ENCODE peak calls at places on chromosomes 13 and 19, in six cellular contexts. One of them, this sample, is unnamed.

GRCh38 chr13:61664821-61665705 is 249.4 kb upstream of the PCDH20 start:
- DNase-seq in lower leg skin: no peak
- DNase-seq in HepG2: peak; percentile 90
- DNase-seq in heart left ventricle: no peak
- DNase-seq in stomach: peak; percentile 61
- DNase-seq in A549: no peak
- DNase-seq in this sample: peak; percentile 49

GRCh38 chr13:24630851-24631341 is 49.3 kb upstream of the ATP12A start:
- DNase-seq in heart left ventricle: no peak
- DNase-seq in stomach: peak; percentile 34
- DNase-seq in HepG2: no peak
- DNase-seq in A549: no peak
- DNase-seq in lower leg skin: no peak
- DNase-seq in this sample: no peak

GRCh38 chr19:31531326-31531725 is 182.1 kb upstream of the TSHZ3 start:
- DNase-seq in stomach: no peak
- DNase-seq in HepG2: no peak
- DNase-seq in lower leg skin: no peak
- DNase-seq in A549: no peak
- DNase-seq in heart left ventricle: no peak
- DNase-seq in this sample: no peak

GRCh38 chr13:114107686-114108081 is 24.7 kb downstream of the RASA3 start:
- DNase-seq in heart left ventricle: peak; percentile 68
- DNase-seq in lower leg skin: no peak
- DNase-seq in A549: no peak
- DNase-seq in stomach: no peak
- DNase-seq in HepG2: no peak
- DNase-seq in this sample: peak; percentile 71

GRCh38 chr13:75685239-75685697 is 49.1 kb downstream of the LMO7 start:
- DNase-seq in HepG2: peak; percentile 42
- DNase-seq in heart left ventricle: no peak
- DNase-seq in lower leg skin: no peak
- DNase-seq in A549: no peak
- DNase-seq in stomach: no peak
- DNase-seq in this sample: no peak

GRCh38 chr19:49808762-49809154 is 4.3 kb downstream of the FUZ start:
- DNase-seq in lower leg skin: peak; percentile 92
- DNase-seq in heart left ventricle: peak; percentile 97
- DNase-seq in HepG2: peak; percentile 59
- DNase-seq in stomach: peak; percentile 96
- DNase-seq in A549: peak; percentile 88
- DNase-seq in this sample: peak; percentile 96

GRCh38 chr13:113932060-113932459 is 41.8 kb downstream of the C13orf46 start:
- DNase-seq in A549: no peak
- DNase-seq in heart left ventricle: no peak
- DNase-seq in lower leg skin: no peak
- DNase-seq in stomach: peak; percentile 5
- DNase-seq in HepG2: no peak
- DNase-seq in this sample: peak; percentile 6

GRCh38 chr19:29683009-29683408 is 17.7 kb downstream of the PLEKHF1 start:
- DNase-seq in A549: no peak
- DNase-seq in heart left ventricle: peak; percentile 7
- DNase-seq in stomach: no peak
- DNase-seq in lower leg skin: no peak
- DNase-seq in HepG2: peak; percentile 15
- DNase-seq in this sample: no peak

GRCh38 chr19:33580026-33580644 is 41.6 kb upstream of the CHST8 start:
- DNase-seq in HepG2: peak; percentile 20
- DNase-seq in stomach: peak; percentile 40
- DNase-seq in lower leg skin: no peak
- DNase-seq in A549: no peak
- DNase-seq in heart left ventricle: no peak
- DNase-seq in this sample: peak; percentile 52

GRCh38 chr13:25291691-25292090 is 4.4 kb upstream of the MTMR6 start:
- DNase-seq in HepG2: no peak
- DNase-seq in heart left ventricle: no peak
- DNase-seq in stomach: no peak
- DNase-seq in A549: no peak
- DNase-seq in lower leg skin: no peak
- DNase-seq in this sample: no peak

DNA sequence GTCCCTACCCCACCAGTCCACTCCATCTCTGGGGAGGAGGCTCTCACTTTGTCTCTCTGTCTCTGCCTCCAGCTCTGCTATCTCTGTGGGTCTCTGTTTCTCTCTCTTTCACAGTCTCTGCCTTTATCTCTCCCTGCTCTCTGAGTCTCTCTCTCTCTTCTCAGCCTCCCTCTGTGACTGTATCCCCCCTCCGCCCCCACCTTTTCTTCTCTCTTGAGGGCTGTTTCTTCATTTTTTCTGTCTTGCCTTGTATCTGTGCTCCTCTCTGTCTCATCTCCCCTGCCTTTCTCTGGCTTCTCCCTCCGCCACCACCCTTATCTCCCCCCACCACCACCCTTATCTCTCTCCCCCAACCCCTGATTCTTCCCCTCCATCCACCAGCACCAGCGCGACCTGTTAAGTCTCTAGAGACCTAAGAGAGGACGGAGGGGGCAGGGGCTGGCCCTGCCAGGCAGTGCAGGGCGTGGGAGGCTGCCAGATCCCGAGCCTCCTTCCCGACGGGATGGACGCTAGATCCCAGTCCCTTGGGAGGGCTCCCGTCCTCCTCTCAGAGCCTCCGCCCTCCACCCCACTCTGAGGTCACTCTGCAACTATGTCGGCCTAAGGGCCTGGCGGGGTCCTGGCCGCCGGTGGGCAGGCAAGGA is 1.0 kb downstream of the AXL start:
- DNase-seq in lower leg skin: no peak
- DNase-seq in heart left ventricle: peak; percentile 76
- DNase-seq in HepG2: no peak
- DNase-seq in stomach: no peak
- DNase-seq in A549: no peak
- DNase-seq in this sample: no peak
- TF ChIP-seq POLR2A in lower leg skin: no peak
- TF ChIP-seq POLR2A in heart left ventricle: no peak
- TF ChIP-seq POLR2A in HepG2: no peak
- TF ChIP-seq POLR2A in stomach: no peak
- TF ChIP-seq POLR2A in A549: no peak
- TF ChIP-seq POLR2A in this sample: no peak

GRCh38 chr19:44757735-44758505 is 9.4 kb downstream of the BCL3 start:
- DNase-seq in heart left ventricle: peak; percentile 92
- DNase-seq in HepG2: no peak
- DNase-seq in A549: no peak
- DNase-seq in stomach: peak; percentile 61
- DNase-seq in lower leg skin: no peak
- DNase-seq in this sample: peak; percentile 87
- H3K4me3 ChIP-seq in heart left ventricle: peak overlapping the region; percentile 47
- H3K4me3 ChIP-seq in HepG2: no peak overlapping the region
- H3K4me3 ChIP-seq in A549: no peak overlapping the region
- H3K4me3 ChIP-seq in stomach: peak overlapping the region; percentile 50
- H3K4me3 ChIP-seq in lower leg skin: no peak overlapping the region
- H3K4me3 ChIP-seq in this sample: peak overlapping the region; percentile 35

DNA sequence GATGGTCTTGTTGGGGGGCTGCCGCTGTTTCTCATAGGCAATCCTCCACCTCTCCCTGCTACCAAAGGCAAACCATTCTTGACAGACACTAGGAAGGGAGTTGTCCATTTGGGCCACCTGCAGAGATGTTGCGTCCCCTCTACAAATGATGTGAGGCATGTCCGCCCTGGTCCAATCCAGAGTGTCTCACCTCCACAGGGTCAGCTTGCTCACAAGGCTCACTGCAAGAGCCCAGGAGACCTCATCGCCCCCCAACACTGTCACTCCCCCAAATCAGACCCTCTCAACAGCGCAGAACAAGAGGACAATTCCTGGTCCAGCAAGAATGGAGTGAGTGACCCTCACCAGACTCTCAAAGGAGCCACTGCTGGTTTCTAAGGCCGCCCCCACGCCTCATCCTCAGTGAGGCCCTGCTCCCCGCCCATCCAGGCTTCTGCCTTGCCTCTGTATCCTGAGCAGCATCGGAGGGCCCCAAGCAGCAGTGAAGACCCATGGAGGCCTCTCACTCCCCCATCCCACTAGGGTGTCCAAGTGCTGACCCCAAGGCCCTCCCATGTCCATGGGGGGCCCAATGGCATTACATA is 6.5 kb downstream of the HNRNPL start:
- DNase-seq in lower leg skin: no peak
- DNase-seq in HepG2: no peak
- DNase-seq in A549: peak; percentile 8
- DNase-seq in heart left ventricle: peak; percentile 12
- DNase-seq in stomach: no peak
- DNase-seq in this sample: peak; percentile 76
- TF ChIP-seq POLR2A in lower leg skin: no peak
- TF ChIP-seq POLR2A in HepG2: no peak
- TF ChIP-seq POLR2A in A549: no peak
- TF ChIP-seq POLR2A in heart left ventricle: no peak
- TF ChIP-seq POLR2A in stomach: no peak
- TF ChIP-seq POLR2A in this sample: no peak

GRCh38 chr13:54657588-54657987 is 1629.0 kb downstream of the OLFM4 start:
- DNase-seq in lower leg skin: no peak
- DNase-seq in heart left ventricle: no peak
- DNase-seq in A549: no peak
- DNase-seq in HepG2: no peak
- DNase-seq in stomach: no peak
- DNase-seq in this sample: no peak

GRCh38 chr13:54660277-54660676 is 1631.7 kb downstream of the OLFM4 start:
- DNase-seq in A549: no peak
- DNase-seq in stomach: no peak
- DNase-seq in HepG2: no peak
- DNase-seq in heart left ventricle: no peak
- DNase-seq in lower leg skin: no peak
- DNase-seq in this sample: no peak

GRCh38 chr13:54658771-54659170 is 1630.2 kb downstream of the OLFM4 start:
- DNase-seq in A549: no peak
- DNase-seq in HepG2: no peak
- DNase-seq in stomach: no peak
- DNase-seq in lower leg skin: no peak
- DNase-seq in heart left ventricle: no peak
- DNase-seq in this sample: no peak
- H3K4me3 ChIP-seq in A549: no peak overlapping the region
- H3K4me3 ChIP-seq in HepG2: no peak overlapping the region
- H3K4me3 ChIP-seq in stomach: no peak overlapping the region
- H3K4me3 ChIP-seq in lower leg skin: no peak overlapping the region
- H3K4me3 ChIP-seq in heart left ventricle: no peak overlapping the region
- H3K4me3 ChIP-seq in this sample: no peak overlapping the region

GRCh38 chr13:108218044-108218974 is at the start of gene ABHD13:
- DNase-seq in A549: peak; percentile 74
- DNase-seq in HepG2: peak; percentile 89
- DNase-seq in lower leg skin: peak; percentile 82
- DNase-seq in heart left ventricle: peak; percentile 94
- DNase-seq in stomach: peak; percentile 91
- DNase-seq in this sample: peak; percentile 97
- TF ChIP-seq POLR2A in A549: peak; percentile 58
- TF ChIP-seq POLR2A in HepG2: peak; percentile 71
- TF ChIP-seq POLR2A in lower leg skin: no peak
- TF ChIP-seq POLR2A in heart left ventricle: peak; percentile 76
- TF ChIP-seq POLR2A in stomach: peak; percentile 65
- TF ChIP-seq POLR2A in this sample: peak; percentile 76

GRCh38 chr19:36032251-36033104 is at the start of gene CLIP3:
- DNase-seq in heart left ventricle: peak; percentile 72
- DNase-seq in A549: no peak
- DNase-seq in stomach: no peak
- DNase-seq in lower leg skin: no peak
- DNase-seq in HepG2: no peak
- DNase-seq in this sample: no peak

GRCh38 chr19:36030264-36031148 is 2.2 kb downstream of the CLIP3 start:
- DNase-seq in A549: no peak
- DNase-seq in lower leg skin: no peak
- DNase-seq in stomach: no peak
- DNase-seq in heart left ventricle: no peak
- DNase-seq in HepG2: no peak
- DNase-seq in this sample: no peak

GRCh38 chr19:36028313-36029041 is 4.2 kb downstream of the CLIP3 start:
- DNase-seq in stomach: no peak
- DNase-seq in A549: no peak
- DNase-seq in HepG2: no peak
- DNase-seq in heart left ventricle: no peak
- DNase-seq in lower leg skin: no peak
- DNase-seq in this sample: no peak

GRCh38 chr19:36027696-36028095 is 5.0 kb downstream of the CLIP3 start:
- DNase-seq in lower leg skin: no peak
- DNase-seq in A549: no peak
- DNase-seq in stomach: no peak
- DNase-seq in HepG2: no peak
- DNase-seq in heart left ventricle: no peak
- DNase-seq in this sample: no peak

GRCh38 chr19:36031308-36031707 is 1.4 kb downstream of the CLIP3 start:
- DNase-seq in stomach: no peak
- DNase-seq in lower leg skin: no peak
- DNase-seq in A549: no peak
- DNase-seq in HepG2: no peak
- DNase-seq in heart left ventricle: no peak
- DNase-seq in this sample: no peak
- H3K4me3 ChIP-seq in stomach: no peak overlapping the region
- H3K4me3 ChIP-seq in lower leg skin: no peak overlapping the region
- H3K4me3 ChIP-seq in A549: no peak overlapping the region
- H3K4me3 ChIP-seq in HepG2: no peak overlapping the region
- H3K4me3 ChIP-seq in heart left ventricle: no peak overlapping the region
- H3K4me3 ChIP-seq in this sample: no peak overlapping the region

GRCh38 chr13:27978301-27978968 is 9.3 kb upstream of the CDX2 start:
- DNase-seq in A549: no peak
- DNase-seq in HepG2: no peak
- DNase-seq in lower leg skin: no peak
- DNase-seq in heart left ventricle: no peak
- DNase-seq in stomach: no peak
- DNase-seq in this sample: no peak
- TF ChIP-seq POLR2A in A549: no peak
- TF ChIP-seq POLR2A in HepG2: no peak
- TF ChIP-seq POLR2A in lower leg skin: no peak
- TF ChIP-seq POLR2A in heart left ventricle: no peak
- TF ChIP-seq POLR2A in stomach: no peak
- TF ChIP-seq POLR2A in this sample: no peak